ENCODE peak calls at places on chromosomes 1 and 21, in six cellular contexts. One of them, this sample, is unnamed.

GRCh38 chr1:151309851-151310323 is 17.3 kb downstream of the PI4KB start:
- DNase-seq in posterior vena cava: no peak
- DNase-seq in activated CD4-positive, alpha-beta T cell treated with anti-CD3 and anti-CD28 coated beads for 24 hours: no peak
- DNase-seq in AML-193: no peak
- DNase-seq in Right ventricle myocardium superior: no peak
- DNase-seq in glomerular endothelial cell: no peak
- DNase-seq in this sample: no peak

GRCh38 chr1:30635386-30635975 is 87.9 kb downstream of the MATN1 start:
- DNase-seq in posterior vena cava: peak
- DNase-seq in activated CD4-positive, alpha-beta T cell treated with anti-CD3 and anti-CD28 coated beads for 24 hours: no peak
- DNase-seq in AML-193: no peak
- DNase-seq in Right ventricle myocardium superior: no peak
- DNase-seq in glomerular endothelial cell: no peak
- DNase-seq in this sample: no peak

GRCh38 chr1:86296305-86297205 is 99.6 kb downstream of the ODF2L start:
- DNase-seq in posterior vena cava: no peak
- DNase-seq in activated CD4-positive, alpha-beta T cell treated with anti-CD3 and anti-CD28 coated beads for 24 hours: no peak
- DNase-seq in AML-193: no peak
- DNase-seq in Right ventricle myocardium superior: no peak
- DNase-seq in glomerular endothelial cell: no peak
- DNase-seq in this sample: no peak

GRCh38 chr1:172144445-172145060 is 275.9 kb upstream of the C1orf105 start:
- DNase-seq in posterior vena cava: peak
- DNase-seq in activated CD4-positive, alpha-beta T cell treated with anti-CD3 and anti-CD28 coated beads for 24 hours: no peak
- DNase-seq in AML-193: no peak
- DNase-seq in Right ventricle myocardium superior: peak
- DNase-seq in glomerular endothelial cell: no peak
- DNase-seq in this sample: no peak

GRCh38 chr1:244050835-244051444 is at the start of gene ZBTB18:
- DNase-seq in posterior vena cava: no peak
- DNase-seq in activated CD4-positive, alpha-beta T cell treated with anti-CD3 and anti-CD28 coated beads for 24 hours: no peak
- DNase-seq in AML-193: peak
- DNase-seq in Right ventricle myocardium superior: peak
- DNase-seq in glomerular endothelial cell: no peak
- DNase-seq in this sample: no peak

GRCh38 chr1:20634065-20634593 is 871 bp downstream of the PINK1 start:
- DNase-seq in posterior vena cava: no peak
- DNase-seq in activated CD4-positive, alpha-beta T cell treated with anti-CD3 and anti-CD28 coated beads for 24 hours: no peak
- DNase-seq in AML-193: peak
- DNase-seq in Right ventricle myocardium superior: no peak
- DNase-seq in glomerular endothelial cell: no peak
- DNase-seq in this sample: no peak

GRCh38 chr1:7473223-7474142 is 297.6 kb upstream of the VAMP3 start:
- DNase-seq in posterior vena cava: no peak
- DNase-seq in activated CD4-positive, alpha-beta T cell treated with anti-CD3 and anti-CD28 coated beads for 24 hours: no peak
- DNase-seq in AML-193: no peak
- DNase-seq in Right ventricle myocardium superior: no peak
- DNase-seq in glomerular endothelial cell: no peak
- DNase-seq in this sample: no peak

GRCh38 chr1:218058730-218059129 is 226.4 kb upstream of the RRP15 start:
- DNase-seq in posterior vena cava: no peak
- DNase-seq in activated CD4-positive, alpha-beta T cell treated with anti-CD3 and anti-CD28 coated beads for 24 hours: no peak
- DNase-seq in AML-193: no peak
- DNase-seq in Right ventricle myocardium superior: no peak
- DNase-seq in glomerular endothelial cell: no peak
- DNase-seq in this sample: no peak

GRCh38 chr1:2125375-2126211 is 69.0 kb downstream of the FAAP20 start:
- DNase-seq in posterior vena cava: peak
- DNase-seq in activated CD4-positive, alpha-beta T cell treated with anti-CD3 and anti-CD28 coated beads for 24 hours: no peak
- DNase-seq in AML-193: no peak
- DNase-seq in Right ventricle myocardium superior: peak
- DNase-seq in glomerular endothelial cell: no peak
- DNase-seq in this sample: no peak

GRCh38 chr1:166088572-166088955 is 78.2 kb downstream of the FAM78B start:
- DNase-seq in posterior vena cava: no peak
- DNase-seq in activated CD4-positive, alpha-beta T cell treated with anti-CD3 and anti-CD28 coated beads for 24 hours: no peak
- DNase-seq in AML-193: no peak
- DNase-seq in Right ventricle myocardium superior: no peak
- DNase-seq in glomerular endothelial cell: no peak
- DNase-seq in this sample: no peak

GRCh38 chr1:6601049-6601864 is 1.4 kb downstream of the KLHL21 start:
- DNase-seq in posterior vena cava: peak
- DNase-seq in activated CD4-positive, alpha-beta T cell treated with anti-CD3 and anti-CD28 coated beads for 24 hours: peak
- DNase-seq in AML-193: peak
- DNase-seq in Right ventricle myocardium superior: peak
- DNase-seq in glomerular endothelial cell: no peak
- DNase-seq in this sample: peak

GRCh38 chr1:37036667-37037053 is 2.3 kb upstream of the GRIK3 start:
- DNase-seq in posterior vena cava: no peak
- DNase-seq in activated CD4-positive, alpha-beta T cell treated with anti-CD3 and anti-CD28 coated beads for 24 hours: no peak
- DNase-seq in AML-193: no peak
- DNase-seq in Right ventricle myocardium superior: no peak
- DNase-seq in glomerular endothelial cell: no peak
- DNase-seq in this sample: no peak

GRCh38 chr1:12080156-12080555 is 17.1 kb downstream of the TNFRSF8 start:
- DNase-seq in posterior vena cava: peak
- DNase-seq in activated CD4-positive, alpha-beta T cell treated with anti-CD3 and anti-CD28 coated beads for 24 hours: no peak
- DNase-seq in AML-193: no peak
- DNase-seq in Right ventricle myocardium superior: no peak
- DNase-seq in glomerular endothelial cell: no peak
- DNase-seq in this sample: no peak

GRCh38 chr1:51768971-51769601 is 109.4 kb downstream of the NRDC start:
- DNase-seq in posterior vena cava: no peak
- DNase-seq in activated CD4-positive, alpha-beta T cell treated with anti-CD3 and anti-CD28 coated beads for 24 hours: no peak
- DNase-seq in AML-193: peak
- DNase-seq in Right ventricle myocardium superior: no peak
- DNase-seq in glomerular endothelial cell: no peak
- DNase-seq in this sample: peak

GRCh38 chr1:3772027-3772714 is 378 bp upstream of the SMIM1 start:
- DNase-seq in posterior vena cava: peak
- DNase-seq in activated CD4-positive, alpha-beta T cell treated with anti-CD3 and anti-CD28 coated beads for 24 hours: peak
- DNase-seq in AML-193: peak
- DNase-seq in Right ventricle myocardium superior: peak
- DNase-seq in glomerular endothelial cell: no peak
- DNase-seq in this sample: peak

GRCh38 chr21:44732956-44733355 is 21.6 kb upstream of the TSPEAR start:
- DNase-seq in posterior vena cava: peak
- DNase-seq in activated CD4-positive, alpha-beta T cell treated with anti-CD3 and anti-CD28 coated beads for 24 hours: no peak
- DNase-seq in AML-193: no peak
- DNase-seq in Right ventricle myocardium superior: no peak
- DNase-seq in glomerular endothelial cell: no peak
- DNase-seq in this sample: no peak

GRCh38 chr1:48680411-48681035 is 96.2 kb downstream of the BEND5 start:
- DNase-seq in posterior vena cava: no peak
- DNase-seq in activated CD4-positive, alpha-beta T cell treated with anti-CD3 and anti-CD28 coated beads for 24 hours: no peak
- DNase-seq in AML-193: no peak
- DNase-seq in Right ventricle myocardium superior: no peak
- DNase-seq in glomerular endothelial cell: no peak
- DNase-seq in this sample: no peak

GRCh38 chr1:211492511-211493132 is 660 bp upstream of the RD3 start:
- DNase-seq in posterior vena cava: peak
- DNase-seq in activated CD4-positive, alpha-beta T cell treated with anti-CD3 and anti-CD28 coated beads for 24 hours: no peak
- DNase-seq in AML-193: no peak
- DNase-seq in Right ventricle myocardium superior: no peak
- DNase-seq in glomerular endothelial cell: no peak
- DNase-seq in this sample: peak

GRCh38 chr1:54337928-54338327 is 68.3 kb downstream of the SSBP3 start:
- DNase-seq in posterior vena cava: no peak
- DNase-seq in activated CD4-positive, alpha-beta T cell treated with anti-CD3 and anti-CD28 coated beads for 24 hours: no peak
- DNase-seq in AML-193: no peak
- DNase-seq in Right ventricle myocardium superior: no peak
- DNase-seq in glomerular endothelial cell: no peak
- DNase-seq in this sample: no peak

GRCh38 chr1:218617986-218618385 is 272.9 kb downstream of the TGFB2 start:
- DNase-seq in posterior vena cava: no peak
- DNase-seq in activated CD4-positive, alpha-beta T cell treated with anti-CD3 and anti-CD28 coated beads for 24 hours: no peak
- DNase-seq in AML-193: no peak
- DNase-seq in Right ventricle myocardium superior: no peak
- DNase-seq in glomerular endothelial cell: no peak
- DNase-seq in this sample: no peak

GRCh38 chr1:93079685-93080141 is 630 bp downstream of the MTF2 start:
- DNase-seq in posterior vena cava: no peak
- DNase-seq in activated CD4-positive, alpha-beta T cell treated with anti-CD3 and anti-CD28 coated beads for 24 hours: no peak
- DNase-seq in AML-193: no peak
- DNase-seq in Right ventricle myocardium superior: no peak
- DNase-seq in glomerular endothelial cell: no peak
- DNase-seq in this sample: peak

GRCh38 chr1:216034506-216034905 is 388.7 kb downstream of the USH2A start:
- DNase-seq in posterior vena cava: no peak
- DNase-seq in activated CD4-positive, alpha-beta T cell treated with anti-CD3 and anti-CD28 coated beads for 24 hours: no peak
- DNase-seq in AML-193: peak
- DNase-seq in Right ventricle myocardium superior: no peak
- DNase-seq in glomerular endothelial cell: no peak
- DNase-seq in this sample: no peak

GRCh38 chr1:106232128-106232527 is 824.3 kb upstream of the PRMT6 start:
- DNase-seq in posterior vena cava: no peak
- DNase-seq in activated CD4-positive, alpha-beta T cell treated with anti-CD3 and anti-CD28 coated beads for 24 hours: no peak
- DNase-seq in AML-193: no peak
- DNase-seq in Right ventricle myocardium superior: no peak
- DNase-seq in glomerular endothelial cell: no peak
- DNase-seq in this sample: no peak

GRCh38 chr1:50251592-50252165 is 143.0 kb downstream of the ELAVL4 start:
- DNase-seq in posterior vena cava: no peak
- DNase-seq in activated CD4-positive, alpha-beta T cell treated with anti-CD3 and anti-CD28 coated beads for 24 hours: no peak
- DNase-seq in AML-193: no peak
- DNase-seq in Right ventricle myocardium superior: no peak
- DNase-seq in glomerular endothelial cell: no peak
- DNase-seq in this sample: no peak

GRCh38 chr1:91440845-91441244 is 36.2 kb upstream of the HFM1 start:
- DNase-seq in posterior vena cava: no peak
- DNase-seq in activated CD4-positive, alpha-beta T cell treated with anti-CD3 and anti-CD28 coated beads for 24 hours: no peak
- DNase-seq in AML-193: peak
- DNase-seq in Right ventricle myocardium superior: no peak
- DNase-seq in glomerular endothelial cell: no peak
- DNase-seq in this sample: peak

GRCh38 chr1:151723726-151724370 is 2.5 kb downstream of the RIIAD1 start:
- DNase-seq in posterior vena cava: no peak
- DNase-seq in activated CD4-positive, alpha-beta T cell treated with anti-CD3 and anti-CD28 coated beads for 24 hours: no peak
- DNase-seq in AML-193: no peak
- DNase-seq in Right ventricle myocardium superior: no peak
- DNase-seq in glomerular endothelial cell: no peak
- DNase-seq in this sample: no peak

GRCh38 chr1:231690072-231690471 is 63.5 kb downstream of the DISC1 start:
- DNase-seq in posterior vena cava: no peak
- DNase-seq in activated CD4-positive, alpha-beta T cell treated with anti-CD3 and anti-CD28 coated beads for 24 hours: no peak
- DNase-seq in AML-193: no peak
- DNase-seq in Right ventricle myocardium superior: no peak
- DNase-seq in glomerular endothelial cell: no peak
- DNase-seq in this sample: no peak

GRCh38 chr21:31911138-31911907 is 38.5 kb downstream of the HUNK start:
- DNase-seq in posterior vena cava: no peak
- DNase-seq in activated CD4-positive, alpha-beta T cell treated with anti-CD3 and anti-CD28 coated beads for 24 hours: no peak
- DNase-seq in AML-193: no peak
- DNase-seq in Right ventricle myocardium superior: no peak
- DNase-seq in glomerular endothelial cell: no peak
- DNase-seq in this sample: no peak

GRCh38 chr1:23010734-23011449 is 4.8 kb downstream of the TEX46 start:
- DNase-seq in posterior vena cava: no peak
- DNase-seq in activated CD4-positive, alpha-beta T cell treated with anti-CD3 and anti-CD28 coated beads for 24 hours: no peak
- DNase-seq in AML-193: no peak
- DNase-seq in Right ventricle myocardium superior: no peak
- DNase-seq in glomerular endothelial cell: no peak
- DNase-seq in this sample: no peak

GRCh38 chr1:8395433-8395866 is 77.5 kb downstream of the SLC45A1 start:
- DNase-seq in posterior vena cava: no peak
- DNase-seq in activated CD4-positive, alpha-beta T cell treated with anti-CD3 and anti-CD28 coated beads for 24 hours: no peak
- DNase-seq in AML-193: peak
- DNase-seq in Right ventricle myocardium superior: no peak
- DNase-seq in glomerular endothelial cell: no peak
- DNase-seq in this sample: peak

GRCh38 chr1:237864338-237865244 is 26.1 kb downstream of the ZP4 start:
- DNase-seq in posterior vena cava: peak
- DNase-seq in activated CD4-positive, alpha-beta T cell treated with anti-CD3 and anti-CD28 coated beads for 24 hours: no peak
- DNase-seq in AML-193: no peak
- DNase-seq in Right ventricle myocardium superior: peak
- DNase-seq in glomerular endothelial cell: no peak
- DNase-seq in this sample: no peak

GRCh38 chr1:203682401-203683383 is 56.1 kb downstream of the ATP2B4 start:
- DNase-seq in posterior vena cava: no peak
- DNase-seq in activated CD4-positive, alpha-beta T cell treated with anti-CD3 and anti-CD28 coated beads for 24 hours: no peak
- DNase-seq in AML-193: no peak
- DNase-seq in Right ventricle myocardium superior: no peak
- DNase-seq in glomerular endothelial cell: no peak
- DNase-seq in this sample: no peak

GRCh38 chr21:22743085-22743484 is 1744.9 kb downstream of the NCAM2 start:
- DNase-seq in posterior vena cava: no peak
- DNase-seq in activated CD4-positive, alpha-beta T cell treated with anti-CD3 and anti-CD28 coated beads for 24 hours: no peak
- DNase-seq in AML-193: no peak
- DNase-seq in Right ventricle myocardium superior: no peak
- DNase-seq in glomerular endothelial cell: no peak
- DNase-seq in this sample: no peak

GRCh38 chr1:207745839-207746767 is 5.8 kb upstream of the CD46 start:
- DNase-seq in posterior vena cava: no peak
- DNase-seq in activated CD4-positive, alpha-beta T cell treated with anti-CD3 and anti-CD28 coated beads for 24 hours: no peak
- DNase-seq in AML-193: no peak
- DNase-seq in Right ventricle myocardium superior: no peak
- DNase-seq in glomerular endothelial cell: no peak
- DNase-seq in this sample: no peak

GRCh38 chr1:198681831-198682756 is 43.3 kb downstream of the PTPRC start:
- DNase-seq in posterior vena cava: peak
- DNase-seq in activated CD4-positive, alpha-beta T cell treated with anti-CD3 and anti-CD28 coated beads for 24 hours: peak
- DNase-seq in AML-193: peak
- DNase-seq in Right ventricle myocardium superior: peak
- DNase-seq in glomerular endothelial cell: peak
- DNase-seq in this sample: peak

GRCh38 chr1:222416001-222416791 is 131.7 kb downstream of the HHIPL2 start:
- DNase-seq in posterior vena cava: no peak
- DNase-seq in activated CD4-positive, alpha-beta T cell treated with anti-CD3 and anti-CD28 coated beads for 24 hours: peak
- DNase-seq in AML-193: no peak
- DNase-seq in Right ventricle myocardium superior: no peak
- DNase-seq in glomerular endothelial cell: no peak
- DNase-seq in this sample: no peak

GRCh38 chr1:235056937-235057336 is 71.7 kb downstream of the TOMM20 start:
- DNase-seq in posterior vena cava: no peak
- DNase-seq in activated CD4-positive, alpha-beta T cell treated with anti-CD3 and anti-CD28 coated beads for 24 hours: no peak
- DNase-seq in AML-193: no peak
- DNase-seq in Right ventricle myocardium superior: no peak
- DNase-seq in glomerular endothelial cell: no peak
- DNase-seq in this sample: no peak

This sample was measured in GDM1.